ENCODE peak calls at places on chromosomes 6 and 20, in nine cellular contexts. E, M, F, J, A, X, H, D and C are unnamed samples.

GRCh38 chr6:26240981-26241770 is 123.8 kb upstream of the BTN3A2 start:
- DNase-seq in H (peak; percentile 96), M (peak; percentile 39), J (no peak), F (no peak), D (no peak), E (no peak), X (no peak), A (no peak), C (peak; percentile 68)

GRCh38 chr6:2103644-2104523 is 141.5 kb downstream of the GMDS start:
- DNase-seq in E (no peak), J (peak; percentile 76), D (peak; percentile 25), H (peak; percentile 77), X (no peak), M (no peak), F (no peak), A (no peak), C (peak; percentile 20)

GRCh38 chr6:166626177-166627038 is 643 bp downstream of the RPS6KA2 start:
- DNase-seq in X (peak; percentile 35), E (no peak), A (peak; percentile 30), H (peak; percentile 59), F (no peak), D (peak; percentile 89), J (peak; percentile 63), M (peak; percentile 4), C (peak; percentile 31)

GRCh38 chr6:31730631-31731086 is 1.6 kb upstream of the DDAH2 start:
- DNase-seq in D (no peak), J (no peak), F (no peak), X (no peak), E (no peak), M (no peak), H (no peak), A (no peak), C (no peak)

GRCh38 chr6:34425132-34425497 is 754 bp downstream of the RPS10 start:
- DNase-seq in H (no peak), J (peak; percentile 22), E (no peak), D (no peak), A (no peak), F (no peak), X (no peak), M (no peak), C (no peak)

GRCh38 chr6:16836186-16836981 is 75.1 kb upstream of the ATXN1 start:
- DNase-seq in J (peak; percentile 11), E (no peak), D (no peak), A (no peak), M (no peak), H (no peak), F (no peak), X (no peak), C (no peak)

GRCh38 chr6:170045981-170046667 is 244.8 kb downstream of the DLL1 start:
- DNase-seq in D (no peak), J (no peak), M (no peak), X (no peak), A (no peak), H (no peak), F (no peak), E (no peak), C (no peak)

GRCh38 chr6:28657756-28658465 is 132.2 kb downstream of the GPX5 start:
- DNase-seq in D (peak; percentile 61), J (peak; percentile 81), M (no peak), F (no peak), E (no peak), H (peak; percentile 59), A (peak; percentile 59), X (no peak), C (peak; percentile 39)

GRCh38 chr20:10581823-10582222 is 92.0 kb downstream of the JAG1 start:
- DNase-seq in H (peak; percentile 76), E (no peak), M (no peak), D (no peak), X (no peak), J (no peak), A (no peak), F (no peak), C (no peak)

GRCh38 chr6:41642960-41643898 is 5.0 kb downstream of the MDFI start:
- DNase-seq in F (no peak), A (no peak), E (no peak), D (no peak), J (no peak), H (no peak), M (no peak), X (no peak), C (no peak)